ENCODE peak calls at places on chromosomes 7 and 10, in ten cellular contexts. One of them, this sample, is unnamed.

GRCh38 chr10:1575481-1576244 is 161.7 kb downstream of the ADARB2 start:
- DNase-seq in DND-41: peak
- DNase-seq in mammary epithelial cell: no peak
- DNase-seq in cardiac muscle cell: no peak
- DNase-seq in stomach: no peak
- DNase-seq in keratinocyte: no peak
- DNase-seq in WTC11: no peak
- DNase-seq in adrenal gland: no peak
- DNase-seq in activated CD8-positive, alpha-beta T cell treated with anti-CD3 and anti-CD28 coated beads for 36 hours: no peak
- DNase-seq in uterus: no peak
- DNase-seq in this sample: peak

GRCh38 chr10:62726142-62726541 is 78.4 kb upstream of the ADO start:
- DNase-seq in DND-41: no peak
- DNase-seq in activated CD8-positive, alpha-beta T cell treated with anti-CD3 and anti-CD28 coated beads for 36 hours: peak
- DNase-seq in uterus: no peak
- DNase-seq in WTC11: no peak
- DNase-seq in keratinocyte: no peak
- DNase-seq in adrenal gland: no peak
- DNase-seq in mammary epithelial cell: peak
- DNase-seq in cardiac muscle cell: no peak
- DNase-seq in stomach: no peak
- DNase-seq in this sample: peak

GRCh38 chr7:98365863-98366561 is 34.9 kb downstream of the BAIAP2L1 start:
- DNase-seq in DND-41: no peak
- DNase-seq in stomach: peak
- DNase-seq in uterus: no peak
- DNase-seq in mammary epithelial cell: no peak
- DNase-seq in cardiac muscle cell: no peak
- DNase-seq in activated CD8-positive, alpha-beta T cell treated with anti-CD3 and anti-CD28 coated beads for 36 hours: no peak
- DNase-seq in WTC11: no peak
- DNase-seq in keratinocyte: no peak
- DNase-seq in adrenal gland: no peak
- DNase-seq in this sample: no peak

GRCh38 chr7:41220275-41220674 is 482.6 kb downstream of the INHBA start:
- DNase-seq in cardiac muscle cell: no peak
- DNase-seq in WTC11: no peak
- DNase-seq in keratinocyte: no peak
- DNase-seq in uterus: no peak
- DNase-seq in stomach: no peak
- DNase-seq in adrenal gland: no peak
- DNase-seq in DND-41: no peak
- DNase-seq in activated CD8-positive, alpha-beta T cell treated with anti-CD3 and anti-CD28 coated beads for 36 hours: no peak
- DNase-seq in mammary epithelial cell: no peak
- DNase-seq in this sample: no peak

GRCh38 chr7:93964262-93964661 is 39.9 kb downstream of the BET1 start:
- DNase-seq in mammary epithelial cell: no peak
- DNase-seq in WTC11: no peak
- DNase-seq in activated CD8-positive, alpha-beta T cell treated with anti-CD3 and anti-CD28 coated beads for 36 hours: no peak
- DNase-seq in uterus: no peak
- DNase-seq in adrenal gland: no peak
- DNase-seq in keratinocyte: no peak
- DNase-seq in DND-41: no peak
- DNase-seq in cardiac muscle cell: no peak
- DNase-seq in stomach: no peak
- DNase-seq in this sample: no peak

GRCh38 chr7:129612112-129613015 is 844 bp downstream of the NRF1 start:
- DNase-seq in adrenal gland: peak
- DNase-seq in WTC11: peak
- DNase-seq in stomach: peak
- DNase-seq in DND-41: peak
- DNase-seq in mammary epithelial cell: peak
- DNase-seq in uterus: peak
- DNase-seq in activated CD8-positive, alpha-beta T cell treated with anti-CD3 and anti-CD28 coated beads for 36 hours: peak
- DNase-seq in keratinocyte: no peak
- DNase-seq in cardiac muscle cell: peak
- DNase-seq in this sample: peak

GRCh38 chr7:3103614-3104399 is 60.1 kb upstream of the CARD11 start:
- DNase-seq in DND-41: no peak
- DNase-seq in keratinocyte: no peak
- DNase-seq in mammary epithelial cell: no peak
- DNase-seq in adrenal gland: no peak
- DNase-seq in cardiac muscle cell: no peak
- DNase-seq in WTC11: no peak
- DNase-seq in activated CD8-positive, alpha-beta T cell treated with anti-CD3 and anti-CD28 coated beads for 36 hours: peak
- DNase-seq in stomach: no peak
- DNase-seq in uterus: no peak
- DNase-seq in this sample: no peak

GRCh38 chr10:43692051-43692825 is 43.6 kb upstream of the ZNF32 start:
- DNase-seq in keratinocyte: no peak
- DNase-seq in activated CD8-positive, alpha-beta T cell treated with anti-CD3 and anti-CD28 coated beads for 36 hours: no peak
- DNase-seq in uterus: no peak
- DNase-seq in adrenal gland: no peak
- DNase-seq in DND-41: no peak
- DNase-seq in mammary epithelial cell: no peak
- DNase-seq in stomach: no peak
- DNase-seq in WTC11: no peak
- DNase-seq in cardiac muscle cell: peak
- DNase-seq in this sample: no peak

GRCh38 chr7:92133737-92134270 is 473 bp downstream of the CYP51A1 start:
- DNase-seq in activated CD8-positive, alpha-beta T cell treated with anti-CD3 and anti-CD28 coated beads for 36 hours: peak
- DNase-seq in stomach: peak
- DNase-seq in cardiac muscle cell: peak
- DNase-seq in WTC11: peak
- DNase-seq in mammary epithelial cell: no peak
- DNase-seq in adrenal gland: peak
- DNase-seq in keratinocyte: no peak
- DNase-seq in DND-41: peak
- DNase-seq in uterus: peak
- DNase-seq in this sample: peak

GRCh38 chr7:92134271-92135099 is at the start of gene CYP51A1:
- DNase-seq in cardiac muscle cell: peak
- DNase-seq in mammary epithelial cell: peak
- DNase-seq in activated CD8-positive, alpha-beta T cell treated with anti-CD3 and anti-CD28 coated beads for 36 hours: peak
- DNase-seq in WTC11: peak
- DNase-seq in keratinocyte: peak
- DNase-seq in DND-41: peak
- DNase-seq in adrenal gland: peak
- DNase-seq in uterus: peak
- DNase-seq in stomach: peak
- DNase-seq in this sample: peak

GRCh38 chr7:92135100-92135429 is 788 bp upstream of the CYP51A1 start:
- DNase-seq in WTC11: no peak
- DNase-seq in adrenal gland: peak
- DNase-seq in stomach: peak
- DNase-seq in mammary epithelial cell: no peak
- DNase-seq in activated CD8-positive, alpha-beta T cell treated with anti-CD3 and anti-CD28 coated beads for 36 hours: peak
- DNase-seq in DND-41: no peak
- DNase-seq in cardiac muscle cell: peak
- DNase-seq in keratinocyte: no peak
- DNase-seq in uterus: no peak
- DNase-seq in this sample: peak

GRCh38 chr7:92131764-92132330 is 2.4 kb downstream of the CYP51A1 start:
- DNase-seq in DND-41: no peak
- DNase-seq in cardiac muscle cell: no peak
- DNase-seq in activated CD8-positive, alpha-beta T cell treated with anti-CD3 and anti-CD28 coated beads for 36 hours: no peak
- DNase-seq in WTC11: no peak
- DNase-seq in mammary epithelial cell: no peak
- DNase-seq in adrenal gland: no peak
- DNase-seq in keratinocyte: no peak
- DNase-seq in stomach: no peak
- DNase-seq in uterus: no peak
- DNase-seq in this sample: peak

DNA sequence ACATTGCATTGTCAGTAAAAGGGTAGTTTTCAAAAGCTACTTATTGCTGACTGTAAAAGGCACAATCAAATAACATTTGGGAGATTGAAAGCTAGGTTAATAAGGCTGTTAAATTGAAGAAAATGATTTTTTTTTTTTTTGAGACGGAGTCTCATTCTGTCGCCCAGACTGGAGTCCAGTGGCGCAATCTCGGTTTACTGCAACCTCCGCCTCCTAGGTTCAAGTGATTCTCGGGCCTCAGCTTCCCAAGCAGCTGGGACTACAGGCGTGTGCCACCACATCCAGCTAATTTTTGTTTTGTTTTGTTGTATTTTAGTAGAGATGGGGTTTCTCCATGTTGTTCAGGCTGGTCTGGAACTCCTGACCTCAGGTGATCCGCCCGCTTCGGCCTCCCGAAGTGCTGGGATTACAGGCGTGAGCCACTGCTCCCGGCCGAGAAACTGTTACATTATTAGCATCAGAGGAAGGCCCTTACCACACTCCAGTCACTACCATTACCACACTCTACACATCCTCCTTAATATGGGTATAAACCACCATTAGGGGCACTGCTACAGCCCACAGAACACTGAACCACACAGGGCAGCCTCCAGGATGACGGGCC is 1.0 kb downstream of the CYP51A1 start:
- DNase-seq in stomach: no peak
- DNase-seq in keratinocyte: no peak
- DNase-seq in activated CD8-positive, alpha-beta T cell treated with anti-CD3 and anti-CD28 coated beads for 36 hours: peak
- DNase-seq in adrenal gland: no peak
- DNase-seq in cardiac muscle cell: peak
- DNase-seq in mammary epithelial cell: peak
- DNase-seq in uterus: no peak
- DNase-seq in WTC11: no peak
- DNase-seq in DND-41: no peak
- DNase-seq in this sample: no peak
- TF ChIP-seq CTCF in stomach: no peak
- TF ChIP-seq CTCF in keratinocyte: no peak
- TF ChIP-seq CTCF in activated CD8-positive, alpha-beta T cell treated with anti-CD3 and anti-CD28 coated beads for 36 hours: no peak
- TF ChIP-seq CTCF in adrenal gland: no peak
- TF ChIP-seq CTCF in cardiac muscle cell: no peak
- TF ChIP-seq CTCF in mammary epithelial cell: no peak
- TF ChIP-seq CTCF in uterus: no peak
- TF ChIP-seq CTCF in WTC11: no peak
- TF ChIP-seq CTCF in DND-41: no peak
- TF ChIP-seq CTCF in this sample: no peak

GRCh38 chr7:2044883-2045471 is 187.8 kb downstream of the MAD1L1 start:
- DNase-seq in stomach: no peak
- DNase-seq in WTC11: peak
- DNase-seq in keratinocyte: no peak
- DNase-seq in cardiac muscle cell: no peak
- DNase-seq in uterus: no peak
- DNase-seq in adrenal gland: no peak
- DNase-seq in mammary epithelial cell: no peak
- DNase-seq in DND-41: no peak
- DNase-seq in activated CD8-positive, alpha-beta T cell treated with anti-CD3 and anti-CD28 coated beads for 36 hours: no peak
- DNase-seq in this sample: no peak
- TF ChIP-seq CTCF in stomach: no peak
- TF ChIP-seq CTCF in WTC11: no peak
- TF ChIP-seq CTCF in keratinocyte: no peak
- TF ChIP-seq CTCF in cardiac muscle cell: no peak
- TF ChIP-seq CTCF in uterus: no peak
- TF ChIP-seq CTCF in adrenal gland: no peak
- TF ChIP-seq CTCF in mammary epithelial cell: no peak
- TF ChIP-seq CTCF in DND-41: no peak
- TF ChIP-seq CTCF in activated CD8-positive, alpha-beta T cell treated with anti-CD3 and anti-CD28 coated beads for 36 hours: no peak
- TF ChIP-seq CTCF in this sample: no peak

DNA sequence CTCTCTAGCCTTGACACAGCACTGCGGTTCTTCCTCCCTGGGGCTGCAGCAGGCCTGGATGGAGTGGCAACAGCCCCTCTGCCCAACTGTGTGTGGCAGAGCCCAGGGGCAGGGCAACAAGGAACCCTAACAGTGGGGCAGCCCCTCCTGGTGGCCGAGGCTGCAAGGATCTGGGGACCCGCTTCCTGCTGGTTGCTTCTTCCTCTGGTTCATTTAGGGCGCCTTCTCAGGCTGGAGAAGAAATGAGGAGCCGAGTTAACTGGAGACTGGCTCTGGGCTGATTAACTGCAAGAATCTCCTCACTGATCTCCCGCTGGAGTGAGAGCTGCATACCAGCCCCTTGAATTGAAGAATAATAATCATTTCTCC is 80.1 kb upstream of the EMX2 start:
- DNase-seq in activated CD8-positive, alpha-beta T cell treated with anti-CD3 and anti-CD28 coated beads for 36 hours: peak
- DNase-seq in DND-41: no peak
- DNase-seq in adrenal gland: no peak
- DNase-seq in uterus: peak
- DNase-seq in WTC11: peak
- DNase-seq in mammary epithelial cell: no peak
- DNase-seq in stomach: no peak
- DNase-seq in cardiac muscle cell: no peak
- DNase-seq in keratinocyte: no peak
- DNase-seq in this sample: no peak
- TF ChIP-seq CTCF in activated CD8-positive, alpha-beta T cell treated with anti-CD3 and anti-CD28 coated beads for 36 hours: no peak
- TF ChIP-seq CTCF in DND-41: peak
- TF ChIP-seq CTCF in adrenal gland: no peak
- TF ChIP-seq CTCF in uterus: peak
- TF ChIP-seq CTCF in WTC11: no peak
- TF ChIP-seq CTCF in mammary epithelial cell: peak
- TF ChIP-seq CTCF in stomach: no peak
- TF ChIP-seq CTCF in cardiac muscle cell: peak
- TF ChIP-seq CTCF in keratinocyte: peak
- TF ChIP-seq CTCF in this sample: peak

GRCh38 chr7:121604627-121605296 is 208.7 kb upstream of the FAM3C start:
- DNase-seq in activated CD8-positive, alpha-beta T cell treated with anti-CD3 and anti-CD28 coated beads for 36 hours: no peak
- DNase-seq in cardiac muscle cell: peak
- DNase-seq in adrenal gland: peak
- DNase-seq in stomach: no peak
- DNase-seq in DND-41: no peak
- DNase-seq in keratinocyte: no peak
- DNase-seq in uterus: no peak
- DNase-seq in WTC11: no peak
- DNase-seq in mammary epithelial cell: peak
- DNase-seq in this sample: no peak

GRCh38 chr7:121609208-121609607 is 213.1 kb upstream of the FAM3C start:
- DNase-seq in cardiac muscle cell: no peak
- DNase-seq in mammary epithelial cell: no peak
- DNase-seq in DND-41: no peak
- DNase-seq in uterus: no peak
- DNase-seq in keratinocyte: no peak
- DNase-seq in adrenal gland: no peak
- DNase-seq in WTC11: no peak
- DNase-seq in activated CD8-positive, alpha-beta T cell treated with anti-CD3 and anti-CD28 coated beads for 36 hours: no peak
- DNase-seq in stomach: no peak
- DNase-seq in this sample: no peak

GRCh38 chr7:121603886-121604285 is 207.8 kb upstream of the FAM3C start:
- DNase-seq in mammary epithelial cell: no peak
- DNase-seq in adrenal gland: no peak
- DNase-seq in stomach: no peak
- DNase-seq in activated CD8-positive, alpha-beta T cell treated with anti-CD3 and anti-CD28 coated beads for 36 hours: no peak
- DNase-seq in DND-41: no peak
- DNase-seq in WTC11: no peak
- DNase-seq in keratinocyte: no peak
- DNase-seq in uterus: no peak
- DNase-seq in cardiac muscle cell: no peak
- DNase-seq in this sample: no peak

GRCh38 chr7:121608785-121609184 is 212.7 kb upstream of the FAM3C start:
- DNase-seq in activated CD8-positive, alpha-beta T cell treated with anti-CD3 and anti-CD28 coated beads for 36 hours: no peak
- DNase-seq in stomach: no peak
- DNase-seq in keratinocyte: no peak
- DNase-seq in mammary epithelial cell: no peak
- DNase-seq in cardiac muscle cell: no peak
- DNase-seq in uterus: no peak
- DNase-seq in DND-41: no peak
- DNase-seq in adrenal gland: peak
- DNase-seq in WTC11: no peak
- DNase-seq in this sample: no peak

DNA sequence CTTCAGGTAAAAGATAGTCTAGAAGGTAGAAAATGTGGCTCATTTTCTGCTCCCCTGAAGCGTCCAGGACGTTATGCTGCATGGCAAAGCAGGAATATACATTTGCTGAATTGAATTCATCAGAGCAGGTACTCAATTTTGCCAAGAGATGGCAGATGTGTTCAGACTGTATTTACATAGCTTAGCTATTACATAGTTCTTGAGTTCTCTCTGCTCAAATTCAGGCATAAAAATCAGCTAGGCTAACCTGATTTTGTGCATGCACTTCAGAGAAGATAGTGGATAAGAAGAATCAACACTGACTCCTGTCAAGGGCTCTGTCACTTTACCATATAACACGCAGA is 209.2 kb upstream of the FAM3C start:
- DNase-seq in WTC11: no peak
- DNase-seq in adrenal gland: no peak
- DNase-seq in uterus: no peak
- DNase-seq in cardiac muscle cell: peak
- DNase-seq in activated CD8-positive, alpha-beta T cell treated with anti-CD3 and anti-CD28 coated beads for 36 hours: no peak
- DNase-seq in stomach: no peak
- DNase-seq in keratinocyte: no peak
- DNase-seq in DND-41: no peak
- DNase-seq in mammary epithelial cell: peak
- DNase-seq in this sample: no peak
- TF ChIP-seq CTCF in WTC11: no peak
- TF ChIP-seq CTCF in adrenal gland: no peak
- TF ChIP-seq CTCF in uterus: no peak
- TF ChIP-seq CTCF in cardiac muscle cell: peak
- TF ChIP-seq CTCF in activated CD8-positive, alpha-beta T cell treated with anti-CD3 and anti-CD28 coated beads for 36 hours: no peak
- TF ChIP-seq CTCF in stomach: peak
- TF ChIP-seq CTCF in keratinocyte: peak
- TF ChIP-seq CTCF in DND-41: peak
- TF ChIP-seq CTCF in mammary epithelial cell: peak
- TF ChIP-seq CTCF in this sample: no peak